ENCODE peak calls at places on chromosome 22, in seven cellular contexts. V is cardiac muscle cell, Y is RWPE1, D is HFFc6, Z is WTC11, C is testis, I is left ventricle myocardium inferior. F is an unnamed sample.

GRCh38 chr22:43883012-43883661 is 8.7 kb downstream of the PNPLA5 start:
- DNase-seq in Y (peak), V (peak), D (peak), I (no peak), Z (peak), C (peak), F (no peak)

GRCh38 chr22:47328550-47329243 is 566.2 kb downstream of the TBC1D22A start:
- DNase-seq in C (no peak), D (peak), V (peak), I (no peak), Y (peak), Z (no peak), F (peak)

GRCh38 chr22:38172489-38173155 is 9.0 kb downstream of the PLA2G6 start:
- DNase-seq in C (no peak), I (peak), V (peak), Z (no peak), D (no peak), Y (no peak), F (peak)

GRCh38 chr22:49036513-49036912 is 791.2 kb downstream of the BRD1 start:
- DNase-seq in Y (no peak), C (no peak), I (no peak), D (no peak), V (no peak), Z (no peak), F (no peak)

GRCh38 chr22:31899661-31900060 is 44.7 kb upstream of the YWHAH start:
- DNase-seq in Y (no peak), I (no peak), Z (no peak), D (no peak), V (no peak), C (no peak), F (no peak)

GRCh38 chr22:23248583-23248982 is 68.3 kb downstream of the BCR start:
- DNase-seq in I (no peak), Z (no peak), D (no peak), C (no peak), V (no peak), Y (peak), F (no peak)

GRCh38 chr22:20455709-20456063 is 18.1 kb upstream of the SCARF2 start:
- DNase-seq in Y (no peak), Z (no peak), V (no peak), I (no peak), C (no peak), D (no peak), F (no peak)

GRCh38 chr22:27686534-27686933 is 115.0 kb downstream of the MN1 start:
- DNase-seq in Y (peak), V (peak), Z (no peak), D (peak), I (peak), C (peak), F (peak)

GRCh38 chr22:34866081-34866480 is 199.9 kb upstream of the ISX start:
- DNase-seq in C (no peak), Z (no peak), D (no peak), V (no peak), Y (no peak), I (no peak), F (no peak)

GRCh38 chr22:23053912-23054530 is 16.3 kb upstream of the GNAZ start:
- DNase-seq in Y (no peak), Z (peak), D (no peak), I (no peak), V (no peak), C (peak), F (no peak)

GRCh38 chr22:23495614-23496444 is 84.3 kb downstream of the IGLL1 start:
- DNase-seq in Y (no peak), I (no peak), C (no peak), V (no peak), D (no peak), Z (no peak), F (no peak)

GRCh38 chr22:48953103-48953720 is 874.5 kb downstream of the BRD1 start:
- DNase-seq in Z (no peak), D (no peak), I (no peak), Y (no peak), C (no peak), V (no peak), F (no peak)

GRCh38 chr22:48753752-48754517 is 1073.7 kb downstream of the BRD1 start:
- DNase-seq in C (peak), Z (no peak), Y (no peak), D (no peak), I (no peak), V (no peak), F (no peak)

GRCh38 chr22:17369553-17370035 is 334 bp downstream of the CECR2 start:
- DNase-seq in Y (no peak), I (peak), V (peak), D (no peak), Z (peak), C (peak), F (peak)

GRCh38 chr22:50730013-50730891 is 7.8 kb upstream of the ACR start:
- DNase-seq in D (no peak), Y (no peak), C (no peak), I (peak), Z (peak), V (no peak), F (peak)

GRCh38 chr22:27885977-27886842 is 32.8 kb downstream of the PITPNB start:
- DNase-seq in Y (peak), Z (peak), V (peak), D (peak), I (no peak), C (peak), F (peak)

DNA sequence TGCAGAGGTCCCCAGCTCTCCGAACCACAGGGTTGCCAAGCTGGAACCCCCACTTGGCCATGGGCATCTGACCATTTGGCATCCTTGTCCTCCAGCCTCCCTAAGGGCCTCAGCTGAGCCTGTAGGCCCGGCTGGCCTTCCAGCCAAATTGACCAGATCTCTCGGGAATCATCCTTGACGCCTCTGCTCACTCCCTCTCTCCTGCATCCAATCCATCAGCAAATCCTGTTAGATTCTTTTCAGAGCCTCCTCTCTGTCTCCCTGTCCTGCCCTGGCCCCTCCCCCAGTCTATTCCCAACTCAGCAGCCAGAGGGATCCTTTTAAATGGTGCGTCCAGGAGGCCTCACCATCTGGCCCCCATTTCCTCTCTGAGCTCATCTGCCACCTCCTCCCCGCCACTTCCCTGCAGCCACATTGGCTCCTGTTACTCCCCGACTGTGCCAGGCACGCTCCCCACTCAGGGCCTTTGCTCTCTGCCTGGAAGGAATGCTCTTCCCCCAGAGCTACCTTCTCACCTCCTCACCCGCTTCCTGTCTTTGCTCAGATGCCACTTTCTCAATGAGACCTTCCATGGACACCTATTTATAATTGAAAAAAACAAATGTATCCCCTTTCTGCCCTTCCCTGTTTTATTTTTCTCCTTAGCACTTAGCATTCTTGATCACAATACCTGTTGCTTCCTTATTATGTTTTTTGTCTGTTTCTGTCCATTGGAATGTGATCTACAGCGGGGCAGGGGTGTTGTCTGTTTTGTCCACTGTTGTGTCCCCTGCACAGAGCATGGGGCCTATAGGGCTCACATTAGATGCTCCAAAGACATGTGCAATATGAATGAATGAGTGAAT is 78.1 kb downstream of the NFAM1 start:
- DNase-seq in Z (peak), Y (no peak), V (peak), C (no peak), D (peak), I (no peak), F (no peak)
- TF ChIP-seq CTCF in Z (no peak), Y (no peak), V (no peak), C (no peak), D (peak), I (no peak), F (no peak)

GRCh38 chr22:25628494-25628893 is 64.0 kb downstream of the GRK3 start:
- DNase-seq in C (no peak), V (no peak), I (no peak), D (no peak), Z (no peak), Y (no peak), F (no peak)

GRCh38 chr22:25623851-25624250 is 59.4 kb downstream of the GRK3 start:
- DNase-seq in Y (no peak), C (no peak), D (no peak), V (no peak), I (no peak), Z (no peak), F (no peak)

GRCh38 chr22:25624486-25624885 is 60.0 kb downstream of the GRK3 start:
- DNase-seq in C (no peak), I (no peak), Y (no peak), V (no peak), D (no peak), Z (no peak), F (no peak)

GRCh38 chr22:25627271-25627848 is 62.9 kb downstream of the GRK3 start:
- DNase-seq in V (peak), D (no peak), Z (no peak), Y (no peak), C (no peak), I (no peak), F (no peak)

DNA sequence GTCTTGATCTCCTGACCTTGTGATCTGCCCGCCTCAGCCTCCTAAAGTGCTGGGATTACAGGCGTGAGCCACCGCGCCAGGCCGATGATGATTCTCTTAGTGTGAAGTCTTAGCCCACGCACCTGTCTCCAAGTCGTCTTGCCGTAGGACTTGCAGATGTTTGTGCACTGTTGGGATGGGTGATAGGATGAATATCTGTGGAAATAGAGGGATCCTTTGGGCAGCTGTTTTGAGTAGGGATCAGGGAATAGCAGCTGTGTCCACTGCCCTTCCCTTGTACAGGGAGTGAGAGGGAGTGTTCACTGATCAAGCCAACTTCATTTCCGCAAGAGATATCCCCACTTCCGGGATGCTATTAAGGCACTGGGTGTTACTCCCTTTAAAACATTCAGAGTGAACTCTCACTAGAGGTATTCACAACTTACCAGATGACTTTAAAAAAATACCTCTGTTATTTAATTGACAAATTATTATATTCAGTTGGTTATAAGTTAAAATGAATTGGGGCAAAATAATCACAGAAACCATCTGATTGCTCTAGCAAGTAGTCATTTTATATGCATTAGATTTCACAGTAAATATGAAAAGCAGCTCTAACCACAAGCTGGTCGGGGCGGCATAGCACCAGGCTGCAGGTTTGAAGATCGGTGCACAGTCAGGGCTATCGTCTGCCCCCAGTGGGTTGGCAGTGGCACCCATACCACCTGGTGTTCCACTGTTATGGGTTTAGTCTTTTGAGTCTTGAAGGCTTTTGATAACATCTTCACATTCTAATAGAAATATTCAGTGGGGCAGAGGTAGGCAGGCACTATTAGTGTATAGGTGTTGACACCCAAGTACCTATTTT is 61.9 kb downstream of the GRK3 start:
- DNase-seq in I (no peak), Z (no peak), V (no peak), D (no peak), C (no peak), Y (no peak), F (no peak)
- TF ChIP-seq CTCF in I (no peak), Z (no peak), V (no peak), D (no peak), C (no peak), Y (no peak), F (no peak)

GRCh38 chr22:10778296-10778814 is 4749.6 kb upstream of the OR11H1 start:
- DNase-seq in D (no peak), I (no peak), Y (no peak), C (peak), Z (no peak), V (no peak), F (no peak)

GRCh38 chr22:10780281-10780680 is 4747.7 kb upstream of the OR11H1 start:
- DNase-seq in Y (no peak), Z (no peak), I (no peak), V (no peak), C (no peak), D (no peak), F (no peak)

GRCh38 chr22:10781571-10782403 is 4746.2 kb upstream of the OR11H1 start:
- DNase-seq in D (no peak), Y (no peak), C (no peak), I (no peak), Z (no peak), V (no peak), F (no peak)
- TF ChIP-seq CTCF in D (no peak), Y (no peak), C (no peak), I (no peak), Z (no peak), V (no peak), F (no peak)

GRCh38 chr22:46004105-46004866 is 27.3 kb upstream of the WNT7B start:
- DNase-seq in I (peak), Y (no peak), Z (no peak), C (no peak), V (no peak), D (no peak), F (no peak)
- TF ChIP-seq CTCF in I (no peak), Y (no peak), Z (no peak), C (no peak), V (no peak), D (no peak), F (no peak)

GRCh38 chr22:26672590-26673468 is 15.4 kb downstream of the MIAT start:
- DNase-seq in Y (peak), Z (peak), C (peak), V (peak), I (peak), D (peak), F (peak)
- TF ChIP-seq CTCF in Y (peak), Z (no peak), C (peak), V (peak), I (peak), D (peak), F (peak)

GRCh38 chr22:40281717-40282116 is 64.6 kb upstream of the ADSL start:
- DNase-seq in C (no peak), Z (no peak), Y (peak), I (no peak), D (no peak), V (no peak), F (no peak)

GRCh38 chr22:40273319-40273718 is 73.0 kb upstream of the ADSL start:
- DNase-seq in I (no peak), V (no peak), Y (no peak), D (no peak), Z (no peak), C (no peak), F (no peak)

GRCh38 chr22:40271440-40271839 is 74.9 kb upstream of the ADSL start:
- DNase-seq in I (no peak), C (no peak), V (no peak), Y (no peak), D (no peak), Z (no peak), F (no peak)

GRCh38 chr22:40279017-40279416 is 67.3 kb upstream of the ADSL start:
- DNase-seq in I (no peak), C (no peak), Z (no peak), D (no peak), Y (no peak), V (no peak), F (no peak)

DNA sequence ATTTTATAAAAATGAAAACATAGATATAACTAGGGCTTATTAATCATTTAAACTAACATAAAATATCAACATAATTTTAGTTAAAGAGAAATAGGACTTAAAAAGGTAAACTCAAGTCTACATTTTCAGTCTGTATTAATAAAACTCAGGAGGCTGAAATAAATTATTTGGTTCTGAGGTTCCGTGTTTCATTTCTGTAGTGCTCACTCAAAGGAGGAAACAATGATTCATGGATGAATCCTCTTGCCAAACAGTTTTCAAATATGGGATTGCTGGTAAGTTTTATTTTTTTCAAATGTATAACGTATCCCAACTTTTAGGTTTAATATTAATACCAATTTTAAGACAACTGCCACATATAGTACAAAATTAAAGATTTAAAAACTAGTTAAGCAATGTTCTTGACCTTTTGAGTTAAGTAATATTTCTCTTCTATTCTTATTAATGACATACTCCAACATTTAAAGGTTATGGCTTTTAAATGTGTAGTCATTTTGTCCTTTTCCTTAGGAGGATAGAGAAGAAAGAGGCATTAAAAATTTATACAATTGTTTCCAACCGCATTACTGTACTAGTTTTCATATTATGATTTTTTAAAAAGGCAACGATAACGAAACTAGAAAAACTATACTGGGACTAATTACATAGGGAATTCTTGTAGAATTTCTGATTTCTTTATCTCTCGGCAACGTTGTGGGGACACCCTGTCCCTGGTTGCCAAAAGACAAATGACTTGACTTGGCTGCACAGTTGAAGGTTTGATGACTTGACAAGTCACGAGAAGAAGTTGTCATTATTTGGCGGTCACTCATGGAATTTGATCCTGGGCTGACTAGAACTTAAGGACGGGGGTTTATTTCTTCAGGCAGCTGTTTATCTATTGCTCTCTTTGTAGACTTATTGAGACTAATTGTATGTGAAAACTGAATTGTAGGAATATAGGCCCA is 69.2 kb upstream of the ADSL start:
- DNase-seq in Y (peak), V (peak), I (no peak), C (peak), Z (no peak), D (peak), F (no peak)
- TF ChIP-seq CTCF in Y (no peak), V (no peak), I (no peak), C (no peak), Z (no peak), D (no peak), F (no peak)

DNA sequence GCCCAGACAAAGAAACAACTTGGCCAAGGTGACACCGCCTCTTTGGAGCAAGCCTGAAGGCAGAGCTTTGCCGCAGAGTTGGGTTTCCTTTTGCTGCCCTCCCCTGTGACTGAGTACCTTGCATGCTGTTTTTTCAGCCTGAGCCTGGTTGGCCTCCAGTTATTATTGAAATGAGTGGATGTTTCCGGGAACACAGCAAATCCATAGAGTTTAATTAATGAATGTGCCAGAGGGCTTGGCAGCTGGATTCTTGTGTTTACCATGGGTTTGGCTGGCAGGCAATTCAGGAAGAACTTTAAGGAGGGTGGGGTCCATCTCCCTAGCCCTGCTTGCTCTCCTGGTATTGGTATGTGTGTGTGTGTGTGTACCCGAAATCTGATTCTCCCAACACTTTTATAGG is 65.6 kb upstream of the CRYBB3 start:
- DNase-seq in I (no peak), D (no peak), V (no peak), Z (no peak), Y (peak), C (no peak), F (no peak)
- TF ChIP-seq CTCF in I (no peak), D (no peak), V (no peak), Z (no peak), Y (no peak), C (no peak), F (no peak)

GRCh38 chr22:42630211-42630610 is 10.2 kb downstream of the ATP5MGL start:
- DNase-seq in I (no peak), Y (no peak), C (no peak), Z (no peak), D (no peak), V (no peak), F (no peak)

GRCh38 chr22:42630901-42631602 is 9.3 kb downstream of the ATP5MGL start:
- DNase-seq in C (no peak), V (no peak), Z (no peak), D (no peak), Y (peak), I (no peak), F (no peak)

GRCh38 chr22:42633013-42633412 is 7.4 kb downstream of the ATP5MGL start:
- DNase-seq in Y (no peak), I (no peak), C (no peak), D (no peak), Z (no peak), V (no peak), F (no peak)

GRCh38 chr22:42635531-42635930 is 4.9 kb downstream of the ATP5MGL start:
- DNase-seq in Z (no peak), D (peak), C (no peak), V (peak), I (peak), Y (peak), F (peak)

DNA sequence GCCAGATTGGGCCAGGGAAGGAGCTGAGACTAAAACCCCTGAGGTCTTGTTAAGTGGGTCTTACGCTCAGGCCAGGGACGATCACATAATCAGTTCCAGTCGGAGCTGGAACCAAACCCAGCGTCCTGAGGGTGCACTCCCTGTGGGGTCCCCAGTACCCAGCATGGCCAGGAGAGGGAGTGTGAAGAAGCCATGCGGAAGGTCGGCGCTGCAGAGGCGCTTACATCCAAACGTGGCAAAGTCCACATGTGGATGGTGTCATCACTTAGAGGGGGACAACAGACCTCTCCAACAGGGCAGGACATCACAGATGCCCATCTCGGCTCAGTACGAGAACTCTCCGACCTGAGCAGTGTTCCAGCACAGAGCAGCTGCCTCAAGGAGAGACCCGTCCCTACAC is 8.3 kb downstream of the ATP5MGL start:
- DNase-seq in C (no peak), Z (no peak), Y (no peak), V (no peak), D (no peak), I (no peak), F (no peak)
- TF ChIP-seq CTCF in C (peak), Z (no peak), Y (no peak), V (peak), D (peak), I (peak), F (peak)

GRCh38 chr22:21624120-21624879 is 5.5 kb downstream of the YDJC start:
- DNase-seq in Y (no peak), I (peak), V (peak), Z (peak), D (no peak), C (peak), F (peak)
- TF ChIP-seq CTCF in Y (peak), I (peak), V (peak), Z (peak), D (peak), C (peak), F (peak)

F was measured in heart right ventricle.